ENCODE peak calls at places on chromosome 9, in nine cellular contexts. One of them, this sample, is unnamed.

GRCh38 chr9:107465467-107466451 is 23.8 kb downstream of the KLF4 start:
- DNase-seq in thyroid gland: peak
- DNase-seq in tibial nerve: peak
- DNase-seq in H1: peak
- DNase-seq in prostate gland: peak
- DNase-seq in transverse colon: peak
- DNase-seq in right lobe of liver: peak
- DNase-seq in esophagus squamous epithelium: no peak
- DNase-seq in sigmoid colon: peak
- DNase-seq in this sample: peak

GRCh38 chr9:3446313-3446712 is 79.5 kb downstream of the RFX3 start:
- DNase-seq in thyroid gland: no peak
- DNase-seq in tibial nerve: no peak
- DNase-seq in H1: no peak
- DNase-seq in prostate gland: no peak
- DNase-seq in transverse colon: no peak
- DNase-seq in right lobe of liver: no peak
- DNase-seq in esophagus squamous epithelium: no peak
- DNase-seq in sigmoid colon: no peak
- DNase-seq in this sample: no peak

GRCh38 chr9:98247826-98248657 is 7.4 kb downstream of the TBC1D2 start:
- DNase-seq in thyroid gland: no peak
- DNase-seq in tibial nerve: no peak
- DNase-seq in H1: no peak
- DNase-seq in prostate gland: no peak
- DNase-seq in transverse colon: no peak
- DNase-seq in right lobe of liver: no peak
- DNase-seq in esophagus squamous epithelium: no peak
- DNase-seq in sigmoid colon: no peak
- DNase-seq in this sample: no peak

GRCh38 chr9:126523621-126524111 is 90.1 kb upstream of the LMX1B start:
- DNase-seq in thyroid gland: no peak
- DNase-seq in tibial nerve: no peak
- DNase-seq in H1: no peak
- DNase-seq in prostate gland: no peak
- DNase-seq in transverse colon: no peak
- DNase-seq in right lobe of liver: no peak
- DNase-seq in esophagus squamous epithelium: no peak
- DNase-seq in sigmoid colon: peak
- DNase-seq in this sample: peak

GRCh38 chr9:131240047-131240921 is 36.0 kb downstream of the FAM78A start:
- DNase-seq in thyroid gland: no peak
- DNase-seq in tibial nerve: no peak
- DNase-seq in H1: no peak
- DNase-seq in prostate gland: no peak
- DNase-seq in transverse colon: no peak
- DNase-seq in right lobe of liver: no peak
- DNase-seq in esophagus squamous epithelium: no peak
- DNase-seq in sigmoid colon: no peak
- DNase-seq in this sample: no peak

GRCh38 chr9:92971121-92971520 is 23.8 kb downstream of the FGD3 start:
- DNase-seq in thyroid gland: no peak
- DNase-seq in tibial nerve: no peak
- DNase-seq in H1: peak
- DNase-seq in prostate gland: no peak
- DNase-seq in transverse colon: no peak
- DNase-seq in right lobe of liver: no peak
- DNase-seq in esophagus squamous epithelium: no peak
- DNase-seq in sigmoid colon: no peak
- DNase-seq in this sample: no peak

GRCh38 chr9:99840061-99840460 is 18.4 kb downstream of the NR4A3 start:
- DNase-seq in thyroid gland: no peak
- DNase-seq in tibial nerve: no peak
- DNase-seq in H1: no peak
- DNase-seq in prostate gland: no peak
- DNase-seq in transverse colon: no peak
- DNase-seq in right lobe of liver: no peak
- DNase-seq in esophagus squamous epithelium: no peak
- DNase-seq in sigmoid colon: no peak
- DNase-seq in this sample: no peak

GRCh38 chr9:134475051-134475790 is 149.0 kb downstream of the RXRA start:
- DNase-seq in thyroid gland: peak
- DNase-seq in tibial nerve: peak
- DNase-seq in H1: no peak
- DNase-seq in prostate gland: peak
- DNase-seq in transverse colon: peak
- DNase-seq in right lobe of liver: peak
- DNase-seq in esophagus squamous epithelium: no peak
- DNase-seq in sigmoid colon: peak
- DNase-seq in this sample: peak

GRCh38 chr9:88530051-88530450 is 4.9 kb upstream of the NXNL2 start:
- DNase-seq in thyroid gland: no peak
- DNase-seq in tibial nerve: no peak
- DNase-seq in H1: no peak
- DNase-seq in prostate gland: no peak
- DNase-seq in transverse colon: no peak
- DNase-seq in right lobe of liver: no peak
- DNase-seq in esophagus squamous epithelium: no peak
- DNase-seq in sigmoid colon: no peak
- DNase-seq in this sample: no peak

GRCh38 chr9:4555251-4555650 is 65.0 kb downstream of the SLC1A1 start:
- DNase-seq in thyroid gland: peak
- DNase-seq in tibial nerve: no peak
- DNase-seq in H1: no peak
- DNase-seq in prostate gland: no peak
- DNase-seq in transverse colon: no peak
- DNase-seq in right lobe of liver: no peak
- DNase-seq in esophagus squamous epithelium: no peak
- DNase-seq in sigmoid colon: no peak
- DNase-seq in this sample: no peak

GRCh38 chr9:15136646-15137045 is 170.4 kb downstream of the TTC39B start:
- DNase-seq in thyroid gland: no peak
- DNase-seq in tibial nerve: no peak
- DNase-seq in H1: peak
- DNase-seq in prostate gland: no peak
- DNase-seq in transverse colon: no peak
- DNase-seq in right lobe of liver: no peak
- DNase-seq in esophagus squamous epithelium: no peak
- DNase-seq in sigmoid colon: no peak
- DNase-seq in this sample: no peak

DNA sequence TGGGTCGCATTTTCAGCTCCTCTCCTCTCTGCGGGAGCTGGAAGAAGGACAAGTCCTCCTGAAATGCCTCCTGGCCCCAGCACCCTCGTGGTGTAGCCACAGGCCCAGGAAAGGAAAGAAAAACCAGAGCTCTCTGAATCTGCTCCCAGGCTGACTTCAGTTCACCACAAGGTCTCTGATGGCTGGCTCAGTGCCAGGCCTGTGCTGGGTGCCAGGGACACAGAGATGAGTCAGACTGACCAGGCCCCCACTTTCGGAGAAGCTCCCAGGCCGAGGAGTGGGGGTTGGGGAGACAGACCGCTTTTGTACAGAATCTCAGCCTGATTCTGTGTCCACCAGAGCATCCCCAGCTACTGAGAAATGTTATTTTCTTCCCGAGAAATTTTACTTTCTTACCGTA is 12.1 kb downstream of the GLIPR2 start:
- DNase-seq in thyroid gland: peak
- DNase-seq in tibial nerve: peak
- DNase-seq in H1: no peak
- DNase-seq in prostate gland: peak
- DNase-seq in transverse colon: peak
- DNase-seq in right lobe of liver: peak
- DNase-seq in esophagus squamous epithelium: peak
- DNase-seq in sigmoid colon: peak
- DNase-seq in this sample: peak
- H3K4me3 ChIP-seq in thyroid gland: no peak
- H3K4me3 ChIP-seq in tibial nerve: no peak
- H3K4me3 ChIP-seq in H1: no peak
- H3K4me3 ChIP-seq in prostate gland: no peak
- H3K4me3 ChIP-seq in transverse colon: no peak
- H3K4me3 ChIP-seq in right lobe of liver: no peak
- H3K4me3 ChIP-seq in esophagus squamous epithelium: no peak
- H3K4me3 ChIP-seq in sigmoid colon: no peak
- H3K4me3 ChIP-seq in this sample: no peak

GRCh38 chr9:136885950-136886578 is at the start of gene TRAF2:
- DNase-seq in thyroid gland: peak
- DNase-seq in tibial nerve: peak
- DNase-seq in H1: peak
- DNase-seq in prostate gland: peak
- DNase-seq in transverse colon: peak
- DNase-seq in right lobe of liver: peak
- DNase-seq in esophagus squamous epithelium: peak
- DNase-seq in sigmoid colon: peak
- DNase-seq in this sample: peak
- TF ChIP-seq POLR2A in thyroid gland: peak
- TF ChIP-seq POLR2A in tibial nerve: no peak
- TF ChIP-seq POLR2A in H1: no peak
- TF ChIP-seq POLR2A in prostate gland: peak
- TF ChIP-seq POLR2A in transverse colon: peak
- TF ChIP-seq POLR2A in right lobe of liver: peak
- TF ChIP-seq POLR2A in esophagus squamous epithelium: peak
- TF ChIP-seq POLR2A in sigmoid colon: no peak
- TF ChIP-seq POLR2A in this sample: peak

GRCh38 chr9:79220246-79220645 is 351.5 kb upstream of the TLE4 start:
- DNase-seq in thyroid gland: no peak
- DNase-seq in tibial nerve: no peak
- DNase-seq in H1: no peak
- DNase-seq in prostate gland: no peak
- DNase-seq in transverse colon: no peak
- DNase-seq in right lobe of liver: no peak
- DNase-seq in esophagus squamous epithelium: no peak
- DNase-seq in sigmoid colon: no peak
- DNase-seq in this sample: no peak
- H3K27ac ChIP-seq in thyroid gland: no peak
- H3K27ac ChIP-seq in tibial nerve: no peak
- H3K27ac ChIP-seq in H1: no peak
- H3K27ac ChIP-seq in prostate gland: no peak
- H3K27ac ChIP-seq in transverse colon: no peak
- H3K27ac ChIP-seq in right lobe of liver: no peak
- H3K27ac ChIP-seq in esophagus squamous epithelium: no peak
- H3K27ac ChIP-seq in sigmoid colon: no peak
- H3K27ac ChIP-seq in this sample: no peak

DNA sequence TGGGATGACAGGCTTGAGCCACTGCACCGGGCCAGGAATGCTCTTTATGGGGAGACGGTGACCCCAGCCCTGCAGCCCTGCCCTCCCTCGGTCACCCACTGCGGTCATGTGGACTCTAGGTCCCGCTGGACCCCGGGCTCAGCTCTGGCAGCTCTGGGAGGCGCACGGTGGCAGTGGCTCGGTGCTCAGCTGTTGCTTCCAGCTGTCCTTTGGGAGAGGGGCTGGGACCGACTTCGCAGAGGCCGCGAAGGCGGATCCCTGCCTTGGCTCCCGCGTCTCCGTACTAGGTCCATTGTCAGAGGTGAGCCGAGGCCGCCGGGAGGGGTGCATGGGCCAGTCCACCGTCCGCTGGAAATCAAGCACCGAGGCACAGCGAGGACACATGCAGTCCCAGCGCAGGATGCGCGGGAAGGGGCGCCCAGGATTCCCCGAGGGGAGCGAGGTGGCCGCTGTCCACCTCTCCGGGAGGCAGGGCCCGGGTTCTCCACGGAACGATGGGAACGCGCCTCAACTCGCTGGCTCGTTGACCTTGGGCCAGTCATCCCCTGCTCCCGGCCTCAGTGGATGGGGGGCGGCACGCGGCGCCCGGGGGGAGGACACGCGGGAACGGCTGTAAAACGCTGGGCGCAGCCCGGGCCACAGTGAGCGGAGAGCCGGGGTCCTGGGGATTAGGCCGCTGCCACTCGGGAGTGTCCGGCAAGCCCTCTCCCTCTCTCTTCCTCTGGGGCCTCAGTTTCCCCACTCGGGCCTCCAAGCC is 734 bp downstream of the GBGT1 start:
- DNase-seq in thyroid gland: peak
- DNase-seq in tibial nerve: no peak
- DNase-seq in H1: peak
- DNase-seq in prostate gland: no peak
- DNase-seq in transverse colon: no peak
- DNase-seq in right lobe of liver: no peak
- DNase-seq in esophagus squamous epithelium: no peak
- DNase-seq in sigmoid colon: peak
- DNase-seq in this sample: no peak
- H3K4me3 ChIP-seq in thyroid gland: peak
- H3K4me3 ChIP-seq in tibial nerve: peak
- H3K4me3 ChIP-seq in H1: peak
- H3K4me3 ChIP-seq in prostate gland: peak
- H3K4me3 ChIP-seq in transverse colon: peak
- H3K4me3 ChIP-seq in right lobe of liver: peak
- H3K4me3 ChIP-seq in esophagus squamous epithelium: peak
- H3K4me3 ChIP-seq in sigmoid colon: peak
- H3K4me3 ChIP-seq in this sample: peak

GRCh38 chr9:121088576-121088975 is 13.8 kb downstream of the CNTRL start:
- DNase-seq in thyroid gland: no peak
- DNase-seq in tibial nerve: no peak
- DNase-seq in H1: no peak
- DNase-seq in prostate gland: no peak
- DNase-seq in transverse colon: no peak
- DNase-seq in right lobe of liver: no peak
- DNase-seq in esophagus squamous epithelium: no peak
- DNase-seq in sigmoid colon: no peak
- DNase-seq in this sample: no peak

GRCh38 chr9:121082075-121082474 is 7.3 kb downstream of the CNTRL start:
- DNase-seq in thyroid gland: no peak
- DNase-seq in tibial nerve: no peak
- DNase-seq in H1: no peak
- DNase-seq in prostate gland: no peak
- DNase-seq in transverse colon: no peak
- DNase-seq in right lobe of liver: no peak
- DNase-seq in esophagus squamous epithelium: no peak
- DNase-seq in sigmoid colon: no peak
- DNase-seq in this sample: no peak

DNA sequence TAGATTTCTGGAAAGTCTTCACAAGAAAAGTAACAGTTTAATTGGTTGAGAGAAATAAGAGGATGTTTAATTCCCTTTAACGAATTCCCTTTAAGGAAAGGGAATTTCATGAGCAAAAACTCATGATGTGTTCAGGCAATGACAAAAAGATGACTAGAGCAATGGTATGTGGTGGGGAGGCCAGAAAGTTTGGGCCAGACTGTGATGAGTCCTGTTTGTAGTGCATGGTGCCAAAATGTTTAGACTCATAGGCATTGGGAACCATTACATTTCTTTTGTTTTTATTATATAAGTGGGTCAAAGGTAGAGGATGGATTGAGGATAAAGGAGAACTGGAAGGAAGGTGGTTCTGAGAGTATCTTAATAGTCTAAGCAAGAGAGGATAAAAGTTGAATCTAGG is 10.9 kb downstream of the CNTRL start:
- DNase-seq in thyroid gland: no peak
- DNase-seq in tibial nerve: no peak
- DNase-seq in H1: no peak
- DNase-seq in prostate gland: no peak
- DNase-seq in transverse colon: no peak
- DNase-seq in right lobe of liver: no peak
- DNase-seq in esophagus squamous epithelium: no peak
- DNase-seq in sigmoid colon: no peak
- DNase-seq in this sample: no peak
- TF ChIP-seq POLR2A in thyroid gland: no peak
- TF ChIP-seq POLR2A in tibial nerve: no peak
- TF ChIP-seq POLR2A in H1: no peak
- TF ChIP-seq POLR2A in prostate gland: no peak
- TF ChIP-seq POLR2A in transverse colon: no peak
- TF ChIP-seq POLR2A in right lobe of liver: no peak
- TF ChIP-seq POLR2A in esophagus squamous epithelium: no peak
- TF ChIP-seq POLR2A in sigmoid colon: no peak
- TF ChIP-seq POLR2A in this sample: no peak

This sample was measured in body of pancreas.